ENCODE peak calls at places on chromosomes 3 and 15, in eight cellular contexts. W is fibroblast of the conjunctiva, D is amygdala, Z is activated B cell treated with CpG ODN at 0.5 μM for 24 hours, L is nucleus accumbens, F is nephron progenitor cell, Q is islet precursor cell, H is upper lobe of left lung. B is an unnamed sample.

GRCh38 chr15:68113273-68113672 is 59.2 kb downstream of the PIAS1 start:
- DNase-seq in Z (no peak), W (peak; percentile 8), L (no peak), F (no peak), H (no peak), Q (no peak), D (no peak), B (no peak)

GRCh38 chr15:25670025-25670554 is 193.0 kb downstream of the ATP10A start:
- DNase-seq in F (peak; percentile 58), W (no peak), L (no peak), Z (no peak), H (peak; percentile 47), D (peak; percentile 34), Q (peak; percentile 92), B (no peak)

GRCh38 chr3:150128126-150128525 is 157.4 kb upstream of the PFN2 start:
- DNase-seq in H (no peak), W (no peak), F (no peak), L (peak; percentile 2), Z (no peak), Q (no peak), D (no peak), B (no peak)

GRCh38 chr15:74783808-74784175 is 1.9 kb downstream of the CSK start:
- DNase-seq in L (no peak), Z (no peak), H (no peak), Q (no peak), W (no peak), F (no peak), D (no peak), B (no peak)

GRCh38 chr3:174253221-174253620 is 605.9 kb upstream of the NAALADL2 start:
- DNase-seq in Q (no peak), W (no peak), D (no peak), L (no peak), Z (no peak), H (no peak), F (no peak), B (no peak)

GRCh38 chr3:27718459-27718858 is 3.7 kb downstream of the EOMES start:
- DNase-seq in W (no peak), D (no peak), Q (no peak), F (no peak), L (no peak), Z (no peak), H (no peak), B (no peak)

GRCh38 chr3:116341916-116342315 is 103.4 kb downstream of the LSAMP start:
- DNase-seq in L (no peak), Q (no peak), Z (no peak), F (no peak), W (no peak), H (no peak), D (no peak), B (no peak)

GRCh38 chr3:73431136-73431933 is 193.4 kb downstream of the PDZRN3 start:
- DNase-seq in F (no peak), L (no peak), Z (no peak), Q (no peak), D (no peak), H (no peak), W (no peak), B (no peak)

GRCh38 chr3:46127503-46127902 is 80.6 kb downstream of the CCR1 start:
- DNase-seq in L (no peak), Z (no peak), W (peak; percentile 72), Q (peak; percentile 88), F (no peak), D (no peak), H (no peak), B (no peak)

GRCh38 chr3:126124148-126124868 is 40.4 kb upstream of the SLC41A3 start:
- DNase-seq in Q (peak; percentile 57), H (peak; percentile 14), W (no peak), D (no peak), L (no peak), Z (peak; percentile 6), F (no peak), B (no peak)

GRCh38 chr15:73231661-73232443 is 136.9 kb downstream of the HCN4 start:
- DNase-seq in Q (no peak), L (no peak), D (no peak), H (no peak), Z (no peak), F (no peak), W (no peak), B (no peak)

GRCh38 chr15:49697121-49697520 is 76.3 kb downstream of the DTWD1 start:
- DNase-seq in Z (no peak), W (no peak), F (no peak), D (no peak), L (no peak), Q (no peak), H (no peak), B (no peak)

GRCh38 chr3:99702953-99703352 is 64.6 kb downstream of the COL8A1 start:
- DNase-seq in Q (no peak), L (no peak), D (no peak), H (no peak), W (no peak), Z (no peak), F (no peak), B (no peak)

GRCh38 chr3:46733026-46733800 is 15.5 kb upstream of the PRSS50 start:
- DNase-seq in L (no peak), F (no peak), Z (no peak), D (no peak), H (no peak), Q (no peak), W (no peak), B (no peak)

GRCh38 chr3:132378846-132379245 is 38.5 kb upstream of the DNAJC13 start:
- DNase-seq in W (no peak), L (no peak), Z (no peak), F (no peak), Q (no peak), D (no peak), H (no peak), B (no peak)

GRCh38 chr15:95865330-95865739 is 465.2 kb upstream of the NR2F2 start:
- DNase-seq in H (no peak), W (no peak), F (no peak), D (no peak), L (no peak), Z (no peak), Q (no peak), B (no peak)

GRCh38 chr3:7074217-7074616 is 213.3 kb downstream of the GRM7 start:
- DNase-seq in Z (no peak), W (no peak), H (no peak), Q (no peak), D (no peak), F (no peak), L (no peak), B (no peak)

GRCh38 chr15:62977952-62978811 is 64.4 kb upstream of the TPM1 start:
- DNase-seq in L (no peak), Q (peak; percentile 93), F (no peak), Z (no peak), W (no peak), H (no peak), D (no peak), B (no peak)

GRCh38 chr3:50525987-50526386 is 22.6 kb upstream of the CACNA2D2 start:
- DNase-seq in H (peak; percentile 44), Z (no peak), F (peak; percentile 82), L (no peak), W (no peak), Q (peak; percentile 88), D (no peak), B (no peak)

GRCh38 chr3:152244156-152244888 is 24.4 kb upstream of the MBNL1 start:
- DNase-seq in L (no peak), D (no peak), Z (no peak), Q (no peak), H (no peak), F (no peak), W (no peak), B (no peak)

GRCh38 chr15:94478763-94479162 is 247.4 kb downstream of the MCTP2 start:
- DNase-seq in Z (no peak), Q (no peak), D (no peak), H (no peak), W (no peak), L (no peak), F (peak; percentile 59), B (no peak)

GRCh38 chr15:73867956-73868355 is 5.4 kb upstream of the TBC1D21 start:
- DNase-seq in L (no peak), F (no peak), Q (no peak), W (no peak), D (no peak), H (no peak), Z (no peak), B (no peak)

GRCh38 chr15:22873204-22873701 is 34.8 kb downstream of the NIPA2 start:
- DNase-seq in Q (peak; percentile 94), F (peak; percentile 26), W (peak; percentile 29), H (no peak), L (no peak), D (no peak), Z (no peak), B (no peak)

GRCh38 chr3:49879721-49880120 is 10.0 kb upstream of the CAMKV start:
- DNase-seq in Z (no peak), F (no peak), Q (no peak), H (no peak), D (no peak), L (no peak), W (no peak), B (no peak)

GRCh38 chr3:9247361-9248231 is 1.9 kb downstream of the SRGAP3 start:
- DNase-seq in Q (no peak), D (no peak), W (no peak), H (no peak), Z (no peak), F (no peak), L (no peak), B (no peak)

GRCh38 chr3:13860001-13860400 is 19.9 kb downstream of the WNT7A start:
- DNase-seq in Z (no peak), W (no peak), H (no peak), F (no peak), L (no peak), Q (no peak), D (no peak), B (no peak)

GRCh38 chr15:68614621-68615035 is 35.8 kb downstream of the CORO2B start:
- DNase-seq in H (no peak), Z (no peak), W (no peak), F (peak; percentile 59), Q (peak; percentile 80), D (peak; percentile 81), L (peak; percentile 89), B (no peak)

GRCh38 chr15:30929064-30929669 is 25.5 kb downstream of the FAN1 start:
- DNase-seq in D (no peak), F (no peak), Z (no peak), Q (no peak), H (no peak), L (no peak), W (no peak), B (no peak)

GRCh38 chr15:100999369-100999768 is 80.2 kb downstream of the LRRK1 start:
- DNase-seq in Q (no peak), F (no peak), W (no peak), D (no peak), H (no peak), Z (no peak), L (no peak), B (no peak)

GRCh38 chr3:142609136-142609535 is 12.9 kb downstream of the PLS1 start:
- DNase-seq in L (no peak), D (no peak), Z (no peak), H (no peak), F (no peak), Q (no peak), W (no peak), B (no peak)

B was measured in cortex of kidney.